ENCODE peak calls at places on chromosomes 4 and X, in four cellular contexts. K is K562, L is GM12878, A is HL-60. Z is an unnamed sample.

GRCh38 chr4:130576218-130576617 is 1480.3 kb downstream of the C4orf33 start:
- DNase-seq in K (no peak), L (no peak), A (no peak), Z (no peak)

GRCh38 chr4:154415313-154415712 is 76.3 kb downstream of the DCHS2 start:
- DNase-seq in K (no peak), L (no peak), A (no peak), Z (no peak)

GRCh38 chr4:148076964-148077363 is 345.1 kb downstream of the ARHGAP10 start:
- DNase-seq in K (no peak), L (no peak), A (no peak), Z (no peak)

GRCh38 chrX:15797707-15798106 is 7.4 kb downstream of the ZRSR2 start:
- DNase-seq in K (no peak), L (no peak), A (no peak), Z (no peak)

GRCh38 chrX:67601771-67602170 is 58.0 kb downstream of the AR start:
- DNase-seq in K (no peak), L (no peak), A (no peak), Z (no peak)

GRCh38 chr4:128294464-128294863 is 6.9 kb upstream of the PGRMC2 start:
- DNase-seq in K (no peak), L (no peak), A (no peak), Z (no peak)

GRCh38 chr4:100938698-100939097 is 408.6 kb downstream of the PPP3CA start:
- DNase-seq in K (no peak), L (no peak), A (no peak), Z (no peak)

GRCh38 chr4:15719506-15719905 is 16.6 kb downstream of the BST1 start:
- DNase-seq in K (no peak), L (no peak), A (peak; percentile 85), Z (no peak)

GRCh38 chrX:109347618-109348017 is 134.3 kb downstream of the GUCY2F start:
- DNase-seq in K (no peak), L (no peak), A (peak; percentile 12), Z (no peak)

GRCh38 chrX:65758505-65758904 is 91.1 kb downstream of the MSN start:
- DNase-seq in K (no peak), L (no peak), A (no peak), Z (no peak)

GRCh38 chr4:185183622-185184281 is 20.0 kb downstream of the CFAP97 start:
- DNase-seq in K (peak; percentile 90), L (no peak), A (peak; percentile 76), Z (no peak)

GRCh38 chr4:125639182-125639621 is 324.4 kb downstream of the FAT4 start:
- DNase-seq in K (no peak), L (no peak), A (no peak), Z (no peak)

GRCh38 chrX:27548624-27549023 is 41.5 kb upstream of the DCAF8L2 start:
- DNase-seq in K (no peak), L (no peak), A (no peak), Z (no peak)

GRCh38 chrX:30888526-30889146 is 418 bp downstream of the TAB3 start:
- DNase-seq in K (peak; percentile 33), L (no peak), A (peak; percentile 5), Z (no peak)

GRCh38 chr4:64001229-64001898 is 407.9 kb downstream of the TECRL start:
- DNase-seq in K (no peak), L (peak; percentile 12), A (no peak), Z (peak; percentile 3)

GRCh38 chrX:110268875-110269274 is 49.0 kb downstream of the AMMECR1 start:
- DNase-seq in K (peak; percentile 20), L (no peak), A (no peak), Z (no peak)

GRCh38 chrX:9746148-9746880 is 19.3 kb downstream of the GPR143 start:
- DNase-seq in K (no peak), L (no peak), A (no peak), Z (no peak)

GRCh38 chr4:25172964-25173917 is 13.0 kb upstream of the SEPSECS start:
- DNase-seq in K (peak; percentile 63), L (no peak), A (peak; percentile 70), Z (no peak)

GRCh38 chr4:83629945-83630684 is 94.2 kb downstream of the GPAT3 start:
- DNase-seq in K (peak; percentile 96), L (no peak), A (peak; percentile 95), Z (no peak)

GRCh38 chr4:122819708-122820449 is 6.8 kb upstream of the FGF2 start:
- DNase-seq in K (peak; percentile 28), L (no peak), A (no peak), Z (no peak)

GRCh38 chr4:560061-560460 is 16.0 kb downstream of the TMEM271 start:
- DNase-seq in K (no peak), L (no peak), A (no peak), Z (no peak)

GRCh38 chr4:142940614-142941013 is 94.5 kb upstream of the INPP4B start:
- DNase-seq in K (no peak), L (no peak), A (no peak), Z (no peak)

GRCh38 chr4:85166318-85166717 is 199.8 kb upstream of the WDFY3 start:
- DNase-seq in K (no peak), L (no peak), A (no peak), Z (no peak)

GRCh38 chr4:21819086-21819485 is 129.5 kb downstream of the KCNIP4 start:
- DNase-seq in K (no peak), L (no peak), A (no peak), Z (no peak)

GRCh38 chr4:173247316-173247715 is 78.7 kb downstream of the GALNT7 start:
- DNase-seq in K (no peak), L (no peak), A (no peak), Z (no peak)

GRCh38 chrX:153813161-153813560 is 17.2 kb downstream of the PDZD4 start:
- DNase-seq in K (no peak), L (no peak), A (no peak), Z (no peak)

GRCh38 chr4:152628128-152628527 is 51.7 kb downstream of the TMEM154 start:
- DNase-seq in K (no peak), L (no peak), A (no peak), Z (no peak)

GRCh38 chrX:39605183-39605582 is 492.6 kb downstream of the BCOR start:
- DNase-seq in K (no peak), L (no peak), A (no peak), Z (no peak)

GRCh38 chr4:53365121-53365485 is 758 bp downstream of the SCFD2 start:
- DNase-seq in K (peak; percentile 55), L (no peak), A (peak; percentile 71), Z (no peak)

GRCh38 chr4:10599574-10599973 is 85.0 kb downstream of the CLNK start:
- DNase-seq in K (no peak), L (no peak), A (no peak), Z (no peak)

DNA sequence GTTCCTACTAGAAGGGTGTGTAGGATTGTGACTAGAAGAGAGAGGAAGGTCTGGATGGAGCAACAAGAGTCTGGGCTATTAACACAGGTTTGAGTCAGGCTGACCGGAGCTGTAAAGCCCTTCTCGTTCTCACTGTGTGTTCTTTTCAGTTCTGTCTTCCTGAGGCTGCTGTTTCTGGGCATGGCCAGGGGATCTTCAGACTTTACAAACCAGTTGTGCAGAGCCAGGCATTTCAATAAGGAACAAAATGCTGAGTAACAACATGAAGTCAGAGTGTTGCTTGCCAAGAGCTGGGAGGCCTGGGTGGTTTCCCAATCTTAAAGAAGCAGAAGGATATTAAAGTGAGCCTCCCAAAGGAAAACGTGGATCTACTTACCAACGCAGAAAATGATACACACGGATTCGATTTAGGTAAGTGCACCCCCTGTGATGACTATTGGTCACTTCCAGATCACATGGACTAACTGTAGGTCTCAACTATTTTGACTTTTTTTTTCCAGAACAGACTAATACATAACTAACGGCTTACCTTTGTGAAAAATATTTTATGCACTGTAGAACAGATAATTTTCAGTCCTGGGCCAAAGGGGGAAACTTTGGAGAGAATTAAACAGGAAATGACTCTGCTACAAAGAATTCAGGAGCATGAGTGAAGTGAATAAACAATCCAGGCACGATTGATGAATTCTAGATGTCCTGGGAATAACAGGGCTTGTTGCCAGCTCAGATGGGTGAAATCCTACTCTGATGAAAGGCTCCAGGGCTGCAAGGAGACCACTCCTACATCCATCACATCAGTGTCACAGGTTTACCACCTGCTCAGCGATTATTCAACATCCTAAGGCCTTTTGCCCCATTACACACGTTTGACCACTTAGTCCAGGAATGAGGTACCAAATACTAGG is 94.5 kb downstream of the ANXA3 start:
- DNase-seq in K (peak; percentile 62), L (no peak), A (peak; percentile 63), Z (no peak)
- TF ChIP-seq POLR2AphosphoS5 in K (no peak), L (no peak), A (no peak), Z (no peak)

DNA sequence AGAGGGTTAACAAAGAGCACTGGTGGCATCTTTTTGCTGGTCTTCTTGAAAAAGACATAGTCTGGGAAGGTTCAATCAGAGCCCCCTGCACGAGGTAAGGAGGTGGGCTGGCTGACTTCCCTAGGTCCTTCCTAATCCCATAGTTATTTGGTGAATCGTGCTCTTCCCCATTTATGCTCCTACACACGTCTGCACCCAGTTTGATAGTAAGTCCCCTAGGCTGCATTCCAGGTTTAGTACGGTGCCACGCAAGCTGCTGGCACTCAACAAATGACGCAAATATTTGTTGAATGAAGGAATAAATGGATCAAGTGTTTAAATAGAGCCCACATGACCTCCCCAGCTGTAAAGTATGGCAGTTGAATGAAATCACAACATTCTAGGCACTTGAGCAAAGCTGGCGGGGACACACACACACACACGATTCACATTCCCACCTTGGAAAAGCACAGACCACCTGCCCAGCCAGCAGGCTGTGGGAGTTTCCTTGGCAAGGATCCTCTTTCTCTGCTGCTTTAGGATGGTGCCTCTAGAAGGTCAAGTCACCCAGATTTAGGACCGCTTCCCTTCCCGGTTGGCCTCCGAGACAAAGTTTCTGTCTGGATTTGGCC is 855 bp downstream of the FAM184B start:
- DNase-seq in K (no peak), L (no peak), A (no peak), Z (no peak)
- TF ChIP-seq SPI1 in K (no peak), L (no peak), A (no peak), Z (no peak)

GRCh38 chr4:2936773-2937145 is 26.4 kb downstream of the NOP14 start:
- DNase-seq in K (peak; percentile 56), L (peak; percentile 53), A (peak; percentile 47), Z (no peak)

GRCh38 chr4:2938906-2939305 is 24.3 kb downstream of the NOP14 start:
- DNase-seq in K (no peak), L (no peak), A (no peak), Z (no peak)

GRCh38 chr4:2935762-2936743 is 27.2 kb downstream of the NOP14 start:
- DNase-seq in K (peak; percentile 81), L (peak; percentile 57), A (no peak), Z (no peak)

GRCh38 chr4:2937986-2938385 is 25.2 kb downstream of the NOP14 start:
- DNase-seq in K (no peak), L (no peak), A (no peak), Z (no peak)

GRCh38 chr4:2937146-2937857 is 25.9 kb downstream of the NOP14 start:
- DNase-seq in K (no peak), L (peak; percentile 64), A (no peak), Z (no peak)
- TF ChIP-seq POLR2AphosphoS5 in K (peak; percentile 48), L (peak; percentile 65), A (peak; percentile 18), Z (peak; percentile 70)

DNA sequence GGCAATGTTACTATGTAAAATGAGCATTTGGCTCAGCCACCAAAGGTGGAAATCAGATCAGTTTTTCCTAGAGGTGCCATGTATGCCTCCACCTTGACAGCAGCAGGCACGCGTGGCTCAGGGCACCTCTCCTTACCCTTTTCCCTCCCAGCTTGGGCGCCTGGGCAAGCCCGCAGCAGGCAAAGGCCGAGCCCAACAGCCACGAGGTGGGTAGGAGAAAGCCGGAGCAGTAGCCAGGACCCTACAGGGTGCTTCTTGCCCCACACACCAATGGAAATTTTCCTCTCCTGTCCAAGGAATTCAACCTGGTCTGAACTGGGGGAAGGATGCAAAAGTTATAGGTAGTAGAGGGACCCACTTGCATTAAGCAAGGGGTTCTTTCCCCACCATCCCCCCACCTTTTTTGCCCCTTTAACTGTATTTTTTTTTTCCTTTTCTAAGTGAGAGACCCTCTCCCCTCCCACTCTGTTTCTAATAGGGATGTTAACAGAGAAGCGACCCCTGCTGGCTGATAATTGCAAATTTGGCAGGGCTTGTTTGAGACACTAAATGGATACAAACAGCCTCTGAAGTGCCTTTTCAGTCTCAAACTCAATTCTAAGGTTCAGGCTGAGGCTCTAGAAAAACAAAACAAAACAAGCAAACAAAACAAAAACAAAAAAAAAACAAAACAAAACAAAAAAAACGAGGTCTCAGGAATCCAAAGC is 895.1 kb downstream of the PCDH18 start:
- DNase-seq in K (peak; percentile 11), L (no peak), A (no peak), Z (peak; percentile 2)
- TF ChIP-seq SPI1 in K (no peak), L (no peak), A (no peak), Z (no peak)